ENCODE peak calls at places on chromosomes 7 and 10, in six cellular contexts. Z is pancreas; W is NCI-H345; M is CD4-positive, alpha-beta T cell; K is stimulated activated CD8-positive, alpha-beta memory T cell treated with anti-CD3 and anti-CD28 coated beads, Interleukin-15, amount 100 ng/mL, for 24 hours; D is gastrocnemius medialis. P is an unnamed sample.

GRCh38 chr10:100186813-100187212 is 984 bp upstream of the ERLIN1 start:
- DNase-seq in Z (no peak), W (no peak), M (no peak), K (no peak), D (no peak), P (peak; percentile 69)

GRCh38 chr10:70432561-70433263 is 8.8 kb downstream of the NODAL start:
- DNase-seq in Z (no peak), W (no peak), M (no peak), K (no peak), D (no peak), P (no peak)

GRCh38 chr7:90692396-90692795 is 96.3 kb downstream of the CDK14 start:
- DNase-seq in Z (no peak), W (no peak), M (no peak), K (no peak), D (no peak), P (no peak)

GRCh38 chr7:108016841-108017775 is 14.1 kb upstream of the LAMB1 start:
- DNase-seq in Z (no peak), W (peak; percentile 70), M (no peak), K (no peak), D (no peak), P (no peak)

GRCh38 chr10:120186506-120186905 is 270.5 kb upstream of the PLPP4 start:
- DNase-seq in Z (no peak), W (peak; percentile 40), M (no peak), K (no peak), D (no peak), P (no peak)

GRCh38 chr7:140512317-140513000 is 33.2 kb upstream of the MKRN1 start:
- DNase-seq in Z (peak; percentile 36), W (peak; percentile 79), M (no peak), K (no peak), D (no peak), P (peak; percentile 94)

GRCh38 chr7:108266489-108266888 is 136.3 kb upstream of the LAMB4 start:
- DNase-seq in Z (no peak), W (no peak), M (no peak), K (no peak), D (no peak), P (no peak)

GRCh38 chr10:21157664-21158063 is 260.6 kb upstream of the NEBL start:
- DNase-seq in Z (no peak), W (no peak), M (no peak), K (no peak), D (no peak), P (no peak)

GRCh38 chr10:117751259-117751658 is 208.7 kb downstream of the EMX2 start:
- DNase-seq in Z (no peak), W (no peak), M (no peak), K (no peak), D (no peak), P (no peak)

GRCh38 chr7:50339990-50340500 is 35.5 kb downstream of the IKZF1 start:
- DNase-seq in Z (no peak), W (peak; percentile 70), M (no peak), K (no peak), D (no peak), P (no peak)

GRCh38 chr10:81873932-81874816 is 820 bp upstream of the NRG3 start:
- DNase-seq in Z (peak; percentile 73), W (peak; percentile 67), M (no peak), K (no peak), D (no peak), P (peak; percentile 42)

GRCh38 chr10:72515455-72515854 is 110.4 kb downstream of the MICU1 start:
- DNase-seq in Z (no peak), W (no peak), M (no peak), K (no peak), D (no peak), P (no peak)

GRCh38 chr7:91288208-91288824 is 24.1 kb downstream of the FZD1 start:
- DNase-seq in Z (peak; percentile 36), W (peak; percentile 24), M (no peak), K (no peak), D (no peak), P (peak; percentile 79)

GRCh38 chr10:63713191-63714144 is 192.3 kb downstream of the REEP3 start:
- DNase-seq in Z (peak; percentile 69), W (peak; percentile 91), M (no peak), K (no peak), D (peak; percentile 48), P (peak; percentile 85)

GRCh38 chr10:2908851-2909630 is 158.3 kb upstream of the PFKP start:
- DNase-seq in Z (no peak), W (no peak), M (no peak), K (no peak), D (no peak), P (no peak)

GRCh38 chr10:131983780-131984179 is 2.1 kb upstream of the BNIP3 start:
- DNase-seq in Z (no peak), W (no peak), M (no peak), K (no peak), D (no peak), P (no peak)

GRCh38 chr10:60414877-60415585 is 25.4 kb upstream of the ANK3 start:
- DNase-seq in Z (no peak), W (no peak), M (no peak), K (no peak), D (no peak), P (peak; percentile 26)

GRCh38 chr7:103718482-103719415 is 270.7 kb downstream of the RELN start:
- DNase-seq in Z (no peak), W (no peak), M (no peak), K (no peak), D (no peak), P (no peak)

GRCh38 chr10:8369666-8370065 is 315.2 kb downstream of the GATA3 start:
- DNase-seq in Z (no peak), W (no peak), M (no peak), K (no peak), D (no peak), P (no peak)

GRCh38 chr10:3226960-3227724 is 54.6 kb upstream of the PITRM1 start:
- DNase-seq in Z (no peak), W (no peak), M (no peak), K (no peak), D (no peak), P (no peak)

GRCh38 chr10:99859585-99859984 is 77.1 kb downstream of the ABCC2 start:
- DNase-seq in Z (no peak), W (no peak), M (no peak), K (no peak), D (no peak), P (peak; percentile 21)

GRCh38 chr10:3237055-3237454 is 64.5 kb upstream of the PITRM1 start:
- DNase-seq in Z (no peak), W (no peak), M (no peak), K (no peak), D (no peak), P (no peak)

GRCh38 chr7:107700570-107700969 is 39.9 kb downstream of the SLC26A4 start:
- DNase-seq in Z (no peak), W (no peak), M (no peak), K (no peak), D (no peak), P (no peak)

GRCh38 chr10:102418612-102419560 is at the start of gene PSD:
- DNase-seq in Z (no peak), W (peak; percentile 78), M (no peak), K (no peak), D (no peak), P (no peak)